ENCODE peak calls at places on chromosomes 2 and 18, in seven cellular contexts. V is kidney, U is mesothelial cell of epicardium, T is ovary, G is neural crest cell, J is heart right ventricle, W is astrocyte of the spinal cord. X is an unnamed sample.

GRCh38 chr2:8984855-8985254 is 18.6 kb downstream of the MBOAT2 start:
- DNase-seq in V (no peak), U (no peak), T (no peak), G (no peak), J (no peak), W (no peak), X (no peak)

GRCh38 chr18:12783524-12783923 is 80.7 kb downstream of the PSMG2 start:
- DNase-seq in V (no peak), U (no peak), T (no peak), G (no peak), J (no peak), W (no peak), X (no peak)

GRCh38 chr2:127675335-127676261 is at the start of gene LIMS2:
- DNase-seq in V (peak; percentile 81), U (no peak), T (peak; percentile 53), G (no peak), J (peak; percentile 68), W (no peak), X (peak; percentile 15)

GRCh38 chr2:135890830-135891229 is 14.6 kb upstream of the MCM6 start:
- DNase-seq in V (no peak), U (no peak), T (no peak), G (no peak), J (no peak), W (no peak), X (no peak)

GRCh38 chr2:166184789-166185188 is 57.0 kb upstream of the SCN1A start:
- DNase-seq in V (no peak), U (no peak), T (no peak), G (no peak), J (no peak), W (no peak), X (no peak)

GRCh38 chr18:24031318-24031717 is 16.8 kb downstream of the TTC39C start:
- DNase-seq in V (no peak), U (no peak), T (no peak), G (no peak), J (no peak), W (no peak), X (no peak)

GRCh38 chr2:239368906-239369584 is 31.8 kb downstream of the HDAC4 start:
- DNase-seq in V (no peak), U (peak; percentile 55), T (no peak), G (no peak), J (no peak), W (no peak), X (peak; percentile 4)

GRCh38 chr2:112085916-112086669 is 31.0 kb downstream of the TMEM87B start:
- DNase-seq in V (no peak), U (no peak), T (no peak), G (no peak), J (no peak), W (no peak), X (no peak)

GRCh38 chr18:57060814-57061213 is 86.1 kb upstream of the BOD1L2 start:
- DNase-seq in V (no peak), U (no peak), T (no peak), G (no peak), J (no peak), W (no peak), X (no peak)

GRCh38 chr2:66576381-66577330 is 141.7 kb downstream of the MEIS1 start:
- DNase-seq in V (peak; percentile 73), U (peak; percentile 59), T (peak; percentile 65), G (peak; percentile 13), J (peak; percentile 13), W (peak; percentile 47), X (no peak)

GRCh38 chr2:163736433-163737168 is 793 bp upstream of the FIGN start:
- DNase-seq in V (peak; percentile 77), U (peak; percentile 65), T (peak; percentile 76), G (peak; percentile 65), J (peak; percentile 61), W (peak; percentile 48), X (no peak)

GRCh38 chr2:230326453-230327417 is at the start of gene SP140L:
- DNase-seq in V (peak; percentile 92), U (no peak), T (peak; percentile 80), G (no peak), J (peak; percentile 75), W (peak; percentile 85), X (peak; percentile 72)

GRCh38 chr2:42878581-42878980 is 86.2 kb upstream of the HAAO start:
- DNase-seq in V (no peak), U (peak; percentile 13), T (no peak), G (no peak), J (no peak), W (no peak), X (no peak)

GRCh38 chr18:72867721-72868665 is at the start of gene NETO1:
- DNase-seq in V (peak; percentile 67), U (peak; percentile 43), T (no peak), G (peak; percentile 42), J (no peak), W (peak; percentile 49), X (no peak)

GRCh38 chr18:49621851-49622351 is 60.0 kb downstream of the LIPG start:
- DNase-seq in V (no peak), U (no peak), T (no peak), G (no peak), J (no peak), W (no peak), X (no peak)

GRCh38 chr2:40103590-40103989 is 324.5 kb upstream of the THUMPD2 start:
- DNase-seq in V (no peak), U (no peak), T (no peak), G (no peak), J (no peak), W (peak; percentile 88), X (no peak)

GRCh38 chr2:42951263-42951938 is 159.0 kb upstream of the HAAO start:
- DNase-seq in V (no peak), U (no peak), T (no peak), G (no peak), J (peak; percentile 52), W (no peak), X (no peak)

GRCh38 chr18:46051731-46052461 is 20.2 kb downstream of the PSTPIP2 start:
- DNase-seq in V (no peak), U (no peak), T (no peak), G (no peak), J (no peak), W (peak; percentile 50), X (no peak)

GRCh38 chr2:84393829-84394228 is 65.3 kb downstream of the SUCLG1 start:
- DNase-seq in V (no peak), U (no peak), T (no peak), G (no peak), J (no peak), W (no peak), X (no peak)

GRCh38 chr18:26480897-26481795 is 67.2 kb downstream of the KCTD1 start:
- DNase-seq in V (no peak), U (no peak), T (no peak), G (no peak), J (no peak), W (peak; percentile 96), X (no peak)

GRCh38 chr18:72542993-72543361 is 1.2 kb downstream of the CBLN2 start:
- DNase-seq in V (no peak), U (peak; percentile 38), T (no peak), G (peak; percentile 6), J (no peak), W (peak; percentile 22), X (no peak)

GRCh38 chr2:3774336-3774735 is 71.0 kb downstream of the DCDC2C start:
- DNase-seq in V (no peak), U (no peak), T (no peak), G (no peak), J (no peak), W (no peak), X (no peak)

GRCh38 chr18:11994346-11994707 is 13.0 kb downstream of the IMPA2 start:
- DNase-seq in V (peak; percentile 77), U (no peak), T (peak; percentile 63), G (no peak), J (peak; percentile 60), W (peak; percentile 42), X (no peak)

GRCh38 chr2:67500541-67500940 is 103.4 kb downstream of the ETAA1 start:
- DNase-seq in V (no peak), U (no peak), T (no peak), G (no peak), J (no peak), W (peak; percentile 7), X (no peak)

GRCh38 chr2:71060211-71060610 is 8.2 kb upstream of the NAGK start:
- DNase-seq in V (no peak), U (no peak), T (no peak), G (no peak), J (no peak), W (no peak), X (no peak)
- TF ChIP-seq CTCF in V (no peak), U (no peak), T (no peak), G (no peak), J (no peak), W (no peak), X (no peak)

DNA sequence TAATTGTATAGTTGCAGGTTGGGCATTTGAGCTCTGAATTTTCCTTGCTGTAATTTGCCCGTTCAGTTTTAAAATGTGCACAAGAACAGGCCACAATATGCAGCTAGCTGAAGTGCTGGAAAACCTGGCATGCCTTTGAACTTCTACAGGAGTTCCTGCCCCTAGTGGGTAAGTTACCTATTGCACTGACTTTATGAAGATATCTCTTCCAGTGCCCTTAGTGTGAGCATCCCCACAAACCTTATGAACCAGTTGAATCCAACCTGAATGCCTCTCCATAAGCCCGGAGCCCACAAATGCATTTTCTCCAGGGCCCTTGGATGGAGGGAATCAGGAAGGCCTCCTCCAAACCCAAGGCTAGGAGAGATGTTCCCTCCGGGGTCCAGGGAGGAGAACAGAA is 106.8 kb downstream of the XRCC5 start:
- DNase-seq in V (no peak), U (no peak), T (no peak), G (no peak), J (no peak), W (no peak), X (no peak)
- TF ChIP-seq CTCF in V (no peak), U (peak; percentile 42), T (no peak), G (peak; percentile 55), J (no peak), W (peak; percentile 44), X (peak; percentile 27)

GRCh38 chr2:218074031-218074430 is 5.0 kb downstream of the RUFY4 start:
- DNase-seq in V (no peak), U (no peak), T (no peak), G (peak; percentile 41), J (no peak), W (no peak), X (no peak)
- TF ChIP-seq CTCF in V (peak; percentile 30), U (no peak), T (no peak), G (peak; percentile 49), J (peak; percentile 50), W (peak; percentile 60), X (peak; percentile 41)

GRCh38 chr18:1483386-1483785 is 578.7 kb downstream of the ADCYAP1 start:
- DNase-seq in V (no peak), U (no peak), T (no peak), G (no peak), J (no peak), W (no peak), X (no peak)

GRCh38 chr18:1488957-1489356 is 584.3 kb downstream of the ADCYAP1 start:
- DNase-seq in V (no peak), U (no peak), T (no peak), G (no peak), J (no peak), W (no peak), X (no peak)

GRCh38 chr18:1487457-1487856 is 582.8 kb downstream of the ADCYAP1 start:
- DNase-seq in V (no peak), U (no peak), T (no peak), G (no peak), J (no peak), W (no peak), X (no peak)

DNA sequence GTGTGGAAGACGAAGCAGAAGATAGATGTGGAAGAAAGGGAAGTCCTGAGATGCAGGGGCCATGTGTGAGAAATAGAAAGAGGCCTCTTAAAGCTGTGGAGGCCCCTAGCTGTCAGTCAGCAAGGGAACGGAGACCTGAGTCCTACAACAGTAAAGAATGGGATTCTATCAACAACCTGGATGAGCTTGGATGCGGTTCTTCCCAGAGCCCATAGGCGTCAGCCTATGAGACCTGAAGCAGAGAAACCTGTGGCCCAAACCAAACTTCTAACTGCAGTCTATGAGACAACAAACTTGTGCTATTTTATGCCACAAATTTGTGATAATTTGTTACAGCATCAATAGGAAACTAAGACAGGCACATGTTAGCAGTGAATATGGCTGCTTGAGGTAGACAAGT is 583.7 kb downstream of the ADCYAP1 start:
- DNase-seq in V (no peak), U (no peak), T (no peak), G (no peak), J (no peak), W (no peak), X (no peak)
- TF ChIP-seq CTCF in V (no peak), U (no peak), T (no peak), G (no peak), J (no peak), W (no peak), X (no peak)

X was measured in natural killer cell.